ENCODE peak calls at places on chromosome 11, in nine cellular contexts. One of them, this sample, is unnamed.
A peak's percentile ranks its signal among the peaks of the same experiment; 100 is the strongest.

GRCh38 chr11:37712246-37712645 is 1114.2 kb upstream of the RAG2 start:
- DNase-seq in naive B cell: no peak
- DNase-seq in germinal center: no peak
- DNase-seq in T-cell: no peak
- DNase-seq in CMK: no peak
- DNase-seq in non-pigmented ciliary epithelial cell: no peak
- DNase-seq in AG10803: no peak
- DNase-seq in HS-5: no peak
- DNase-seq in activated B cell treated with CpG ODN at 0.5 μM for 24 hours: no peak
- DNase-seq in this sample: no peak

GRCh38 chr11:27046956-27047355 is 6.3 kb downstream of the BBOX1 start:
- DNase-seq in T-cell: no peak
- DNase-seq in non-pigmented ciliary epithelial cell: no peak
- DNase-seq in germinal center: no peak
- DNase-seq in activated B cell treated with CpG ODN at 0.5 μM for 24 hours: no peak
- DNase-seq in naive B cell: no peak
- DNase-seq in HS-5: no peak
- DNase-seq in CMK: no peak
- DNase-seq in AG10803: no peak
- DNase-seq in this sample: no peak

GRCh38 chr11:109695696-109696095 is 273.7 kb downstream of the C11orf87 start:
- DNase-seq in T-cell: no peak
- DNase-seq in activated B cell treated with CpG ODN at 0.5 μM for 24 hours: no peak
- DNase-seq in naive B cell: no peak
- DNase-seq in HS-5: peak; percentile 24
- DNase-seq in non-pigmented ciliary epithelial cell: no peak
- DNase-seq in germinal center: no peak
- DNase-seq in AG10803: peak; percentile 15
- DNase-seq in CMK: no peak
- DNase-seq in this sample: no peak

GRCh38 chr11:125408281-125408680 is 87.8 kb downstream of the FEZ1 start:
- DNase-seq in HS-5: no peak
- DNase-seq in activated B cell treated with CpG ODN at 0.5 μM for 24 hours: no peak
- DNase-seq in naive B cell: no peak
- DNase-seq in germinal center: no peak
- DNase-seq in AG10803: no peak
- DNase-seq in CMK: no peak
- DNase-seq in non-pigmented ciliary epithelial cell: no peak
- DNase-seq in T-cell: no peak
- DNase-seq in this sample: no peak

GRCh38 chr11:72041364-72042058 is 38.8 kb downstream of the NUMA1 start:
- DNase-seq in non-pigmented ciliary epithelial cell: peak; percentile 27
- DNase-seq in activated B cell treated with CpG ODN at 0.5 μM for 24 hours: peak; percentile 43
- DNase-seq in CMK: peak; percentile 20
- DNase-seq in HS-5: no peak
- DNase-seq in AG10803: peak; percentile 83
- DNase-seq in germinal center: peak; percentile 37
- DNase-seq in T-cell: peak; percentile 28
- DNase-seq in naive B cell: peak; percentile 42
- DNase-seq in this sample: peak; percentile 88

GRCh38 chr11:100681064-100681502 is 6.0 kb upstream of the ARHGAP42 start:
- DNase-seq in activated B cell treated with CpG ODN at 0.5 μM for 24 hours: peak; percentile 58
- DNase-seq in T-cell: no peak
- DNase-seq in germinal center: peak; percentile 53
- DNase-seq in HS-5: peak; percentile 74
- DNase-seq in AG10803: peak; percentile 52
- DNase-seq in naive B cell: peak; percentile 74
- DNase-seq in CMK: peak; percentile 62
- DNase-seq in non-pigmented ciliary epithelial cell: no peak
- DNase-seq in this sample: no peak

GRCh38 chr11:15493921-15494630 is 379.4 kb downstream of the INSC start:
- DNase-seq in CMK: no peak
- DNase-seq in naive B cell: no peak
- DNase-seq in germinal center: no peak
- DNase-seq in activated B cell treated with CpG ODN at 0.5 μM for 24 hours: no peak
- DNase-seq in T-cell: no peak
- DNase-seq in non-pigmented ciliary epithelial cell: no peak
- DNase-seq in HS-5: no peak
- DNase-seq in AG10803: no peak
- DNase-seq in this sample: no peak

GRCh38 chr11:93025558-93026255 is 56.3 kb downstream of the MTNR1B start:
- DNase-seq in naive B cell: no peak
- DNase-seq in CMK: no peak
- DNase-seq in HS-5: no peak
- DNase-seq in AG10803: no peak
- DNase-seq in T-cell: no peak
- DNase-seq in non-pigmented ciliary epithelial cell: no peak
- DNase-seq in germinal center: no peak
- DNase-seq in activated B cell treated with CpG ODN at 0.5 μM for 24 hours: no peak
- DNase-seq in this sample: no peak

GRCh38 chr11:71124127-71124526 is 128.2 kb downstream of the SHANK2 start:
- DNase-seq in AG10803: no peak
- DNase-seq in CMK: no peak
- DNase-seq in non-pigmented ciliary epithelial cell: no peak
- DNase-seq in germinal center: no peak
- DNase-seq in HS-5: no peak
- DNase-seq in T-cell: no peak
- DNase-seq in activated B cell treated with CpG ODN at 0.5 μM for 24 hours: no peak
- DNase-seq in naive B cell: no peak
- DNase-seq in this sample: no peak